ENCODE peak calls at places on chromosomes 11 and 22, in six cellular contexts. L is activated CD4-positive, alpha-beta T cell treated with anti-CD3 and anti-CD28 coated beads, Interleukin-2, amount 10 ng/mL, durations not matched to agents 24 days and 14 days; D is trophoblast cell; X is LoVo; G is HS-27A; O is stimulated activated CD4-positive, alpha-beta T cell treated with anti-CD3 and anti-CD28 coated beads, Interleukin-15, amount 100 ng/mL, for 1 hour. V is an unnamed sample.

GRCh38 chr22:50579752-50580151 is 1.5 kb upstream of the CPT1B start:
- DNase-seq in O (no peak), G (no peak), L (no peak), D (no peak), X (no peak), V (no peak)

GRCh38 chr11:67507242-67507890 is 596 bp downstream of the CDK2AP2 start:
- DNase-seq in O (no peak), G (peak), D (peak), X (peak), L (no peak), V (no peak)

GRCh38 chr11:69358398-69359080 is 64.6 kb downstream of the MYEOV start:
- DNase-seq in G (no peak), O (no peak), L (no peak), X (no peak), D (no peak), V (no peak)

GRCh38 chr11:73862971-73863370 is 13.7 kb downstream of the COA4 start:
- DNase-seq in L (no peak), X (no peak), D (no peak), O (no peak), G (no peak), V (no peak)

GRCh38 chr11:118171274-118172062 is 5.0 kb downstream of the SCN2B start:
- DNase-seq in X (peak), G (no peak), L (peak), O (peak), D (peak), V (no peak)

GRCh38 chr22:41263704-41264103 is 22.3 kb downstream of the RANGAP1 start:
- DNase-seq in L (no peak), O (no peak), D (no peak), G (no peak), X (no peak), V (no peak)

GRCh38 chr22:39567135-39567946 is 3.2 kb upstream of the CACNA1I start:
- DNase-seq in D (no peak), O (peak), X (no peak), G (no peak), L (peak), V (no peak)

GRCh38 chr11:27429740-27430451 is 42.7 kb downstream of the LGR4 start:
- DNase-seq in X (no peak), O (no peak), L (no peak), D (no peak), G (no peak), V (no peak)

GRCh38 chr11:1768141-1768469 is 4.4 kb upstream of the CTSD start:
- DNase-seq in G (no peak), X (no peak), L (no peak), D (no peak), O (no peak), V (no peak)

GRCh38 chr11:115819014-115819413 is 314.8 kb upstream of the CADM1 start:
- DNase-seq in X (no peak), O (no peak), L (no peak), G (no peak), D (no peak), V (no peak)

GRCh38 chr11:126164781-126165180 is 46.7 kb downstream of the RPUSD4 start:
- DNase-seq in G (no peak), D (no peak), X (no peak), L (no peak), O (no peak), V (no peak)

GRCh38 chr22:29148036-29148435 is 57.7 kb upstream of the EMID1 start:
- DNase-seq in O (no peak), D (no peak), L (no peak), X (no peak), G (no peak), V (no peak)

GRCh38 chr11:61627831-61628753 is 47.2 kb upstream of the SYT7 start:
- DNase-seq in D (peak), O (no peak), X (peak), L (peak), G (peak), V (no peak)

GRCh38 chr11:123238297-123238696 is 43.2 kb upstream of the CLMP start:
- DNase-seq in L (no peak), D (no peak), G (no peak), X (no peak), O (no peak), V (no peak)

GRCh38 chr11:104531894-104532293 is 366.4 kb downstream of the CASP12 start:
- DNase-seq in O (no peak), X (no peak), L (no peak), G (no peak), D (no peak), V (no peak)

GRCh38 chr11:57668467-57668890 is 565 bp downstream of the ZDHHC5 start:
- DNase-seq in O (no peak), G (no peak), D (no peak), L (no peak), X (peak), V (no peak)

GRCh38 chr22:44412136-44412731 is 85.8 kb downstream of the RTL6 start:
- DNase-seq in D (no peak), O (no peak), L (no peak), X (no peak), G (no peak), V (no peak)

GRCh38 chr11:113261709-113262475 is 52.5 kb upstream of the TTC12 start:
- DNase-seq in D (peak), G (no peak), L (no peak), X (no peak), O (no peak), V (no peak)

GRCh38 chr22:45455212-45455611 is 41.7 kb downstream of the RIBC2 start:
- DNase-seq in O (no peak), D (no peak), X (no peak), L (no peak), G (no peak), V (no peak)

GRCh38 chr11:35246725-35247124 is 107.8 kb downstream of the CD44 start:
- DNase-seq in G (no peak), X (no peak), D (no peak), O (no peak), L (no peak), V (no peak)

GRCh38 chr22:42946551-42947198 is 68.3 kb downstream of the PACSIN2 start:
- DNase-seq in X (no peak), D (no peak), G (no peak), O (no peak), L (no peak), V (no peak)

GRCh38 chr11:124745835-124746620 is 6.0 kb downstream of the VSIG2 start:
- DNase-seq in L (peak), X (peak), G (no peak), D (peak), O (no peak), V (no peak)

GRCh38 chr11:613369-613968 is 2.3 kb downstream of the IRF7 start:
- DNase-seq in L (peak), G (no peak), O (peak), D (peak), X (peak), V (no peak)

GRCh38 chr11:27718346-27718852 is 18.1 kb upstream of the BDNF start:
- DNase-seq in X (peak), L (no peak), O (no peak), D (no peak), G (peak), V (no peak)

GRCh38 chr11:9906043-9906791 is 242.3 kb downstream of the SWAP70 start:
- DNase-seq in O (no peak), D (peak), G (peak), L (no peak), X (peak), V (peak)

GRCh38 chr22:36067237-36067558 is 38.6 kb upstream of the RBFOX2 start:
- DNase-seq in X (no peak), O (no peak), G (no peak), L (no peak), D (no peak), V (no peak)

GRCh38 chr11:62726156-62727006 is 876 bp downstream of the HNRNPUL2 start:
- DNase-seq in O (no peak), D (no peak), L (peak), X (no peak), G (no peak), V (no peak)

GRCh38 chr11:67269401-67270255 is 3.4 kb downstream of the GRK2 start:
- DNase-seq in L (peak), X (no peak), D (no peak), G (no peak), O (no peak), V (no peak)

GRCh38 chr11:6320411-6321207 is at the start of gene CAVIN3:
- DNase-seq in L (peak), G (peak), X (peak), O (peak), D (peak), V (no peak)

GRCh38 chr11:111334495-111335123 is 36.3 kb downstream of the POU2AF3 start:
- DNase-seq in D (no peak), G (no peak), L (no peak), X (peak), O (no peak), V (no peak)

GRCh38 chr11:1254086-1254648 is 31.3 kb downstream of the MUC5B start:
- DNase-seq in O (no peak), G (no peak), D (no peak), L (no peak), X (no peak), V (no peak)

GRCh38 chr11:100932474-100933100 is 197.0 kb downstream of the PGR start:
- DNase-seq in G (no peak), O (no peak), X (peak), D (no peak), L (no peak), V (no peak)

GRCh38 chr11:48094643-48095339 is 114.4 kb downstream of the PTPRJ start:
- DNase-seq in X (no peak), D (no peak), G (no peak), O (no peak), L (no peak), V (no peak)

GRCh38 chr11:126341760-126342161 is 13.7 kb upstream of the ST3GAL4 start:
- DNase-seq in L (no peak), O (no peak), G (peak), D (no peak), X (peak), V (peak)

GRCh38 chr11:109241988-109242387 is 180.0 kb upstream of the C11orf87 start:
- DNase-seq in L (no peak), X (no peak), D (no peak), O (no peak), G (no peak), V (no peak)

GRCh38 chr22:30922151-30922611 is 46.4 kb downstream of the MORC2 start:
- DNase-seq in G (no peak), L (peak), D (peak), O (peak), X (no peak), V (no peak)

GRCh38 chr22:22394589-22394988 is 114.0 kb downstream of the ZNF280B start:
- DNase-seq in D (no peak), O (no peak), X (no peak), G (no peak), L (no peak), V (no peak)

GRCh38 chr22:22433770-22434169 is 74.8 kb downstream of the ZNF280B start:
- DNase-seq in L (no peak), O (no peak), X (no peak), G (no peak), D (no peak), V (no peak)

GRCh38 chr22:45318558-45319318 is 9.0 kb downstream of the FAM118A start:
- DNase-seq in G (no peak), X (no peak), D (no peak), O (no peak), L (peak), V (no peak)